ENCODE peak calls at places on chromosomes 7 and 10, in eight cellular contexts. One of them, this sample, is unnamed.

GRCh38 chr7:33262476-33262875 is 133.1 kb downstream of the BBS9 start:
- DNase-seq in heart left ventricle: no peak
- DNase-seq in left lung: no peak
- DNase-seq in IMR-90: peak; percentile 38
- DNase-seq in sigmoid colon: no peak
- DNase-seq in prostate gland: no peak
- DNase-seq in NB4: peak; percentile 12
- DNase-seq in astrocyte of the cerebellum: no peak
- DNase-seq in this sample: no peak

GRCh38 chr7:19747740-19748339 is 25.6 kb downstream of the TMEM196 start:
- DNase-seq in IMR-90: peak; percentile 22
- DNase-seq in left lung: no peak
- DNase-seq in heart left ventricle: no peak
- DNase-seq in astrocyte of the cerebellum: peak; percentile 38
- DNase-seq in NB4: peak; percentile 45
- DNase-seq in prostate gland: no peak
- DNase-seq in sigmoid colon: no peak
- DNase-seq in this sample: no peak

GRCh38 chr7:2527505-2528464 is 8.2 kb downstream of the LFNG start:
- DNase-seq in left lung: peak; percentile 80
- DNase-seq in prostate gland: peak; percentile 69
- DNase-seq in NB4: peak; percentile 77
- DNase-seq in astrocyte of the cerebellum: no peak
- DNase-seq in sigmoid colon: no peak
- DNase-seq in IMR-90: peak; percentile 66
- DNase-seq in heart left ventricle: peak; percentile 51
- DNase-seq in this sample: peak; percentile 34

GRCh38 chr7:90595801-90596683 is at the start of gene CDK14:
- DNase-seq in NB4: peak; percentile 96
- DNase-seq in astrocyte of the cerebellum: peak; percentile 28
- DNase-seq in IMR-90: peak; percentile 53
- DNase-seq in left lung: peak; percentile 86
- DNase-seq in sigmoid colon: peak; percentile 90
- DNase-seq in prostate gland: peak; percentile 69
- DNase-seq in heart left ventricle: peak; percentile 90
- DNase-seq in this sample: peak; percentile 67

GRCh38 chr10:3213174-3213573 is 40.6 kb upstream of the PITRM1 start:
- DNase-seq in sigmoid colon: peak; percentile 93
- DNase-seq in prostate gland: no peak
- DNase-seq in NB4: no peak
- DNase-seq in astrocyte of the cerebellum: no peak
- DNase-seq in IMR-90: peak; percentile 4
- DNase-seq in heart left ventricle: no peak
- DNase-seq in left lung: no peak
- DNase-seq in this sample: no peak

GRCh38 chr10:86688398-86688921 is 20.1 kb downstream of the LDB3 start:
- DNase-seq in sigmoid colon: peak; percentile 85
- DNase-seq in prostate gland: peak; percentile 48
- DNase-seq in heart left ventricle: peak; percentile 71
- DNase-seq in left lung: peak; percentile 54
- DNase-seq in astrocyte of the cerebellum: peak; percentile 53
- DNase-seq in IMR-90: peak; percentile 70
- DNase-seq in NB4: peak; percentile 84
- DNase-seq in this sample: no peak

GRCh38 chr10:34814228-34815173 is 595 bp downstream of the PARD3 start:
- DNase-seq in left lung: peak; percentile 46
- DNase-seq in prostate gland: peak; percentile 40
- DNase-seq in IMR-90: peak; percentile 27
- DNase-seq in NB4: peak; percentile 59
- DNase-seq in sigmoid colon: peak; percentile 77
- DNase-seq in astrocyte of the cerebellum: no peak
- DNase-seq in heart left ventricle: peak; percentile 70
- DNase-seq in this sample: no peak

GRCh38 chr10:76270464-76270863 is 839.0 kb downstream of the LRMDA start:
- DNase-seq in left lung: no peak
- DNase-seq in NB4: peak; percentile 33
- DNase-seq in astrocyte of the cerebellum: no peak
- DNase-seq in IMR-90: no peak
- DNase-seq in heart left ventricle: no peak
- DNase-seq in sigmoid colon: no peak
- DNase-seq in prostate gland: no peak
- DNase-seq in this sample: no peak

GRCh38 chr10:77715081-77715480 is 77.5 kb upstream of the KCNMA1 start:
- DNase-seq in left lung: no peak
- DNase-seq in sigmoid colon: no peak
- DNase-seq in NB4: peak; percentile 34
- DNase-seq in heart left ventricle: no peak
- DNase-seq in prostate gland: no peak
- DNase-seq in astrocyte of the cerebellum: no peak
- DNase-seq in IMR-90: no peak
- DNase-seq in this sample: no peak

GRCh38 chr7:2661602-2662272 is 26.3 kb upstream of the AMZ1 start:
- DNase-seq in prostate gland: no peak
- DNase-seq in left lung: no peak
- DNase-seq in sigmoid colon: no peak
- DNase-seq in astrocyte of the cerebellum: no peak
- DNase-seq in heart left ventricle: peak; percentile 64
- DNase-seq in IMR-90: no peak
- DNase-seq in NB4: no peak
- DNase-seq in this sample: no peak

GRCh38 chr10:127275793-127276415 is 79.5 kb upstream of the INSYN2A start:
- DNase-seq in IMR-90: no peak
- DNase-seq in sigmoid colon: no peak
- DNase-seq in heart left ventricle: no peak
- DNase-seq in left lung: no peak
- DNase-seq in prostate gland: no peak
- DNase-seq in NB4: no peak
- DNase-seq in astrocyte of the cerebellum: no peak
- DNase-seq in this sample: no peak

GRCh38 chr10:84265378-84265777 is 20.5 kb downstream of the RGR start:
- DNase-seq in prostate gland: no peak
- DNase-seq in heart left ventricle: no peak
- DNase-seq in left lung: no peak
- DNase-seq in astrocyte of the cerebellum: no peak
- DNase-seq in NB4: no peak
- DNase-seq in IMR-90: no peak
- DNase-seq in sigmoid colon: no peak
- DNase-seq in this sample: no peak

GRCh38 chr10:78047314-78047891 is 13.7 kb downstream of the RPS24 start:
- DNase-seq in sigmoid colon: peak; percentile 91
- DNase-seq in prostate gland: peak; percentile 85
- DNase-seq in NB4: peak; percentile 87
- DNase-seq in astrocyte of the cerebellum: peak; percentile 83
- DNase-seq in left lung: peak; percentile 82
- DNase-seq in IMR-90: peak; percentile 87
- DNase-seq in heart left ventricle: peak; percentile 89
- DNase-seq in this sample: no peak

GRCh38 chr7:102272075-102272916 is 14.4 kb upstream of the SH2B2 start:
- DNase-seq in astrocyte of the cerebellum: peak; percentile 33
- DNase-seq in left lung: peak; percentile 79
- DNase-seq in NB4: peak; percentile 81
- DNase-seq in IMR-90: peak; percentile 81
- DNase-seq in heart left ventricle: peak; percentile 88
- DNase-seq in prostate gland: peak; percentile 70
- DNase-seq in sigmoid colon: peak; percentile 85
- DNase-seq in this sample: peak; percentile 81

GRCh38 chr10:107741976-107742375 is 577.5 kb upstream of the SORCS1 start:
- DNase-seq in heart left ventricle: no peak
- DNase-seq in sigmoid colon: no peak
- DNase-seq in left lung: no peak
- DNase-seq in astrocyte of the cerebellum: no peak
- DNase-seq in NB4: no peak
- DNase-seq in prostate gland: no peak
- DNase-seq in IMR-90: no peak
- DNase-seq in this sample: no peak

GRCh38 chr10:8312861-8313260 is 258.4 kb downstream of the GATA3 start:
- DNase-seq in sigmoid colon: no peak
- DNase-seq in left lung: no peak
- DNase-seq in NB4: no peak
- DNase-seq in heart left ventricle: no peak
- DNase-seq in IMR-90: peak; percentile 24
- DNase-seq in astrocyte of the cerebellum: no peak
- DNase-seq in prostate gland: no peak
- DNase-seq in this sample: no peak

GRCh38 chr7:37643876-37644275 is 39.7 kb upstream of the GPR141 start:
- DNase-seq in sigmoid colon: no peak
- DNase-seq in IMR-90: no peak
- DNase-seq in left lung: no peak
- DNase-seq in NB4: peak; percentile 54
- DNase-seq in heart left ventricle: no peak
- DNase-seq in prostate gland: no peak
- DNase-seq in astrocyte of the cerebellum: no peak
- DNase-seq in this sample: no peak

GRCh38 chr7:157890921-157891401 is 554.2 kb downstream of the DNAJB6 start:
- DNase-seq in heart left ventricle: no peak
- DNase-seq in NB4: no peak
- DNase-seq in sigmoid colon: peak; percentile 20
- DNase-seq in prostate gland: no peak
- DNase-seq in left lung: no peak
- DNase-seq in IMR-90: no peak
- DNase-seq in astrocyte of the cerebellum: no peak
- DNase-seq in this sample: peak; percentile 16

GRCh38 chr10:113091921-113092320 is 141.9 kb downstream of the TCF7L2 start:
- DNase-seq in prostate gland: no peak
- DNase-seq in sigmoid colon: no peak
- DNase-seq in left lung: no peak
- DNase-seq in IMR-90: no peak
- DNase-seq in NB4: no peak
- DNase-seq in heart left ventricle: no peak
- DNase-seq in astrocyte of the cerebellum: no peak
- DNase-seq in this sample: no peak

GRCh38 chr10:124650820-124651401 is 93.3 kb downstream of the FAM53B start:
- DNase-seq in left lung: no peak
- DNase-seq in sigmoid colon: no peak
- DNase-seq in NB4: peak; percentile 60
- DNase-seq in prostate gland: no peak
- DNase-seq in IMR-90: no peak
- DNase-seq in astrocyte of the cerebellum: no peak
- DNase-seq in heart left ventricle: no peak
- DNase-seq in this sample: no peak

GRCh38 chr7:36019966-36020365 is 133.1 kb upstream of the EEPD1 start:
- DNase-seq in IMR-90: no peak
- DNase-seq in left lung: no peak
- DNase-seq in astrocyte of the cerebellum: no peak
- DNase-seq in sigmoid colon: no peak
- DNase-seq in NB4: no peak
- DNase-seq in heart left ventricle: no peak
- DNase-seq in prostate gland: no peak
- DNase-seq in this sample: no peak

GRCh38 chr10:113594673-113595072 is 41.8 kb downstream of the HABP2 start:
- DNase-seq in heart left ventricle: no peak
- DNase-seq in sigmoid colon: no peak
- DNase-seq in astrocyte of the cerebellum: no peak
- DNase-seq in left lung: no peak
- DNase-seq in prostate gland: no peak
- DNase-seq in NB4: no peak
- DNase-seq in IMR-90: no peak
- DNase-seq in this sample: no peak

GRCh38 chr7:79287976-79288375 is 165.5 kb downstream of the MAGI2 start:
- DNase-seq in prostate gland: no peak
- DNase-seq in IMR-90: peak; percentile 73
- DNase-seq in sigmoid colon: no peak
- DNase-seq in NB4: no peak
- DNase-seq in heart left ventricle: no peak
- DNase-seq in left lung: no peak
- DNase-seq in astrocyte of the cerebellum: no peak
- DNase-seq in this sample: no peak

GRCh38 chr7:75995996-75996395 is 1.6 kb upstream of the TMEM120A start:
- DNase-seq in left lung: no peak
- DNase-seq in prostate gland: no peak
- DNase-seq in NB4: no peak
- DNase-seq in astrocyte of the cerebellum: no peak
- DNase-seq in sigmoid colon: peak; percentile 61
- DNase-seq in heart left ventricle: no peak
- DNase-seq in IMR-90: no peak
- DNase-seq in this sample: peak; percentile 38

GRCh38 chr7:44750921-44751571 is 2.4 kb downstream of the ZMIZ2 start:
- DNase-seq in sigmoid colon: no peak
- DNase-seq in astrocyte of the cerebellum: no peak
- DNase-seq in left lung: no peak
- DNase-seq in prostate gland: no peak
- DNase-seq in heart left ventricle: peak; percentile 43
- DNase-seq in IMR-90: peak; percentile 52
- DNase-seq in NB4: peak; percentile 69
- DNase-seq in this sample: no peak
- H3K4me3 ChIP-seq in sigmoid colon: no peak overlapping the region
- H3K4me3 ChIP-seq in astrocyte of the cerebellum: no peak overlapping the region
- H3K4me3 ChIP-seq in left lung: no peak overlapping the region
- H3K4me3 ChIP-seq in prostate gland: no peak overlapping the region
- H3K4me3 ChIP-seq in heart left ventricle: no peak overlapping the region
- H3K4me3 ChIP-seq in IMR-90: no peak overlapping the region
- H3K4me3 ChIP-seq in NB4: no peak overlapping the region
- H3K4me3 ChIP-seq in this sample: no peak overlapping the region

GRCh38 chr10:74750848-74751274 is 75.5 kb upstream of the KAT6B start:
- DNase-seq in left lung: no peak
- DNase-seq in astrocyte of the cerebellum: no peak
- DNase-seq in IMR-90: no peak
- DNase-seq in NB4: no peak
- DNase-seq in sigmoid colon: no peak
- DNase-seq in prostate gland: no peak
- DNase-seq in heart left ventricle: no peak
- DNase-seq in this sample: no peak
- TF ChIP-seq CTCF in left lung: no peak
- TF ChIP-seq CTCF in astrocyte of the cerebellum: no peak
- TF ChIP-seq CTCF in IMR-90: no peak
- TF ChIP-seq CTCF in NB4: no peak
- TF ChIP-seq CTCF in sigmoid colon: no peak
- TF ChIP-seq CTCF in prostate gland: no peak
- TF ChIP-seq CTCF in heart left ventricle: no peak
- TF ChIP-seq CTCF in this sample: no peak

GRCh38 chr10:120456143-120456625 is 843 bp upstream of the PLPP4 start:
- DNase-seq in prostate gland: no peak
- DNase-seq in left lung: no peak
- DNase-seq in IMR-90: no peak
- DNase-seq in NB4: no peak
- DNase-seq in astrocyte of the cerebellum: no peak
- DNase-seq in heart left ventricle: no peak
- DNase-seq in sigmoid colon: no peak
- DNase-seq in this sample: no peak
- H3K4me3 ChIP-seq in prostate gland: peak overlapping the region; percentile 44
- H3K4me3 ChIP-seq in left lung: no peak overlapping the region
- H3K4me3 ChIP-seq in IMR-90: no peak overlapping the region
- H3K4me3 ChIP-seq in NB4: no peak overlapping the region
- H3K4me3 ChIP-seq in astrocyte of the cerebellum: peak overlapping the region; percentile 57
- H3K4me3 ChIP-seq in heart left ventricle: peak overlapping the region; percentile 30
- H3K4me3 ChIP-seq in sigmoid colon: peak overlapping the region; percentile 59
- H3K4me3 ChIP-seq in this sample: peak overlapping the region; percentile 49

GRCh38 chr7:73891178-73891885 is 30.4 kb downstream of the TMEM270 start:
- DNase-seq in heart left ventricle: no peak
- DNase-seq in NB4: no peak
- DNase-seq in left lung: no peak
- DNase-seq in sigmoid colon: no peak
- DNase-seq in IMR-90: peak; percentile 37
- DNase-seq in astrocyte of the cerebellum: no peak
- DNase-seq in prostate gland: no peak
- DNase-seq in this sample: no peak
- TF ChIP-seq CTCF in heart left ventricle: no peak
- TF ChIP-seq CTCF in NB4: no peak
- TF ChIP-seq CTCF in left lung: no peak
- TF ChIP-seq CTCF in sigmoid colon: no peak
- TF ChIP-seq CTCF in IMR-90: peak; percentile 13
- TF ChIP-seq CTCF in astrocyte of the cerebellum: peak; percentile 10
- TF ChIP-seq CTCF in prostate gland: no peak
- TF ChIP-seq CTCF in this sample: no peak